ENCODE peak calls at places on chromosomes 12 and 14, in six cellular contexts. J is HCT116, I is mesothelial cell of epicardium, C is HFF-Myc, H is AG09309, W is cardiac fibroblast. E is an unnamed sample.

GRCh38 chr12:8054821-8055220 is 11.3 kb downstream of the C3AR1 start:
- DNase-seq in C (no peak), J (no peak), W (no peak), H (no peak), I (no peak), E (no peak)

GRCh38 chr14:73489481-73490175 is 1.1 kb upstream of the RIOX1 start:
- DNase-seq in I (no peak), J (no peak), H (no peak), W (no peak), C (no peak), E (no peak)

GRCh38 chr12:28622416-28622815 is 432.2 kb downstream of the CCDC91 start:
- DNase-seq in J (no peak), H (peak), C (peak), I (no peak), W (peak), E (no peak)

GRCh38 chr14:48560421-48560820 is 885.0 kb upstream of the MDGA2 start:
- DNase-seq in C (no peak), J (no peak), H (no peak), W (no peak), I (no peak), E (no peak)

GRCh38 chr14:67762051-67762450 is 54.3 kb downstream of the ZFYVE26 start:
- DNase-seq in H (no peak), C (no peak), I (no peak), J (no peak), W (no peak), E (no peak)

GRCh38 chr14:52473557-52473956 is 78.7 kb downstream of the TXNDC16 start:
- DNase-seq in I (no peak), H (peak), W (peak), C (no peak), J (peak), E (no peak)

GRCh38 chr14:100988411-100988900 is 84.9 kb upstream of the RTL1 start:
- DNase-seq in W (no peak), J (peak), C (no peak), H (no peak), I (no peak), E (no peak)

GRCh38 chr12:113735146-113735545 is 231.0 kb downstream of the RBM19 start:
- DNase-seq in I (no peak), J (no peak), H (no peak), W (no peak), C (no peak), E (peak)

GRCh38 chr14:79515158-79515557 is 696.1 kb downstream of the DIO2 start:
- DNase-seq in I (no peak), C (no peak), W (no peak), J (no peak), H (no peak), E (no peak)

GRCh38 chr12:8709124-8709830 is 11.5 kb downstream of the RIMKLB start:
- DNase-seq in H (no peak), C (no peak), W (no peak), I (no peak), J (no peak), E (no peak)

GRCh38 chr14:92613008-92613658 is 99.6 kb downstream of the RIN3 start:
- DNase-seq in H (no peak), W (peak), J (no peak), C (no peak), I (no peak), E (peak)

DNA sequence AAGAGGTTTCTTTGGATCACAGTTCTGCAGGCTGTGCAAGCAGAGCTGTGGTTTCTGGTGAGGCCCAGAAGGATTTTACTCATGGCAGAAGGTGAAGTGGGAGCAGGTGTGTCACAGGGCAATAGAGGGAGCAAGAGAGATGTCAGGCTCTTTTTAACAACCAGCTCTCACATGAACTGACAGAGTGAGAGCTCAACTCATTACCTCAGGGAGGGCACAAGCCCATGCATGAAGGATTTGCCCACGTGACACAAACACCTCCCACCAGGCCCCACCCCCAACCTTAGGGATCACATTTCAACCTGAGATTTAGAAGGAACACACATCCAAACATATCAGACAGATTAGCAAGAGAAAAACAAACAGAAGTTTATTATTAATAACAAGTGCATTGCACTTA is 470.4 kb downstream of the GALC start:
- DNase-seq in J (no peak), I (no peak), C (no peak), W (no peak), H (no peak), E (peak)
- TF ChIP-seq CTCF in J (no peak), I (no peak), C (no peak), W (no peak), H (no peak), E (no peak)

DNA sequence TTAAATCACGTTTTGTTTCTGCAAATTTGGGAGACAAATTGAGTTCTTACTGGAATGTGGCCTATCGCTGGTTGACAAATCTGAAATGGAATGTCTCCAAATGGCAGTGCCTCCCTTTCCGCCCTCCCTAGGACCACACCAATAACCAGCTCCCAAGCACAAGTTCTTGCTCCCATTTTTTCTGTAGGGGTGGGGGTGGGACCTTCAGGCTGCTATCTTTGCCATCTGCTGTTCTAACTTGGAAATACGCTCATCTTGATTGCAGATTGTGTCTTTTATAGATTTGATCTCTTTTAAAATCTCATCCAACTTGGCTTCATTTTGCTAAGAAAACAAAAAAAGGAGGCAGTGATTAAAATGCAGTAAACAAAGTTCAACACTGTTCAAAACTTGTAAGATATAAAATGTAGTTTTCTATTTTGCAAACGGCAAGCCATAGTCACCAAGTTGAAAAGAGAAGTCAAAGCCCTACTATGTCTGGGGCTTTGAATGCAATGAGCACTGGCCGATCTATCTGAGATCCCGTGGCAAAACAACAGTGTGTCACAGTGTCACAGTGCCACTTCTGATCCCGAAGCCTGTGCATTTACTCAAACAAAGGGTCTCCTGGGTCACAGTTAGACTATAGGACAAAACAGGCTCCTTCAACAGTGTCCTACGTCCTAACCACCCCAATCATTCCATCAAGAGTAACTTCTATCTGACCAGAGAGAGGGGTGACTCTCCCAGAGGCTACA is 13.7 kb upstream of the SELPLG start:
- DNase-seq in W (no peak), I (no peak), H (no peak), C (no peak), J (no peak), E (no peak)
- TF ChIP-seq CTCF in W (no peak), I (no peak), H (no peak), C (no peak), J (peak), E (no peak)

GRCh38 chr12:31230004-31230403 is 95.9 kb downstream of the SINHCAF start:
- DNase-seq in H (no peak), I (no peak), C (no peak), J (no peak), W (no peak), E (no peak)

GRCh38 chr12:31228811-31229792 is 96.8 kb downstream of the SINHCAF start:
- DNase-seq in H (no peak), I (no peak), C (no peak), W (no peak), J (no peak), E (no peak)

GRCh38 chr12:31225656-31226535 is 100.1 kb downstream of the SINHCAF start:
- DNase-seq in H (no peak), J (no peak), C (no peak), I (no peak), W (no peak), E (no peak)

GRCh38 chr12:31226639-31227038 is 99.3 kb downstream of the SINHCAF start:
- DNase-seq in J (no peak), C (no peak), I (no peak), H (no peak), W (no peak), E (peak)

DNA sequence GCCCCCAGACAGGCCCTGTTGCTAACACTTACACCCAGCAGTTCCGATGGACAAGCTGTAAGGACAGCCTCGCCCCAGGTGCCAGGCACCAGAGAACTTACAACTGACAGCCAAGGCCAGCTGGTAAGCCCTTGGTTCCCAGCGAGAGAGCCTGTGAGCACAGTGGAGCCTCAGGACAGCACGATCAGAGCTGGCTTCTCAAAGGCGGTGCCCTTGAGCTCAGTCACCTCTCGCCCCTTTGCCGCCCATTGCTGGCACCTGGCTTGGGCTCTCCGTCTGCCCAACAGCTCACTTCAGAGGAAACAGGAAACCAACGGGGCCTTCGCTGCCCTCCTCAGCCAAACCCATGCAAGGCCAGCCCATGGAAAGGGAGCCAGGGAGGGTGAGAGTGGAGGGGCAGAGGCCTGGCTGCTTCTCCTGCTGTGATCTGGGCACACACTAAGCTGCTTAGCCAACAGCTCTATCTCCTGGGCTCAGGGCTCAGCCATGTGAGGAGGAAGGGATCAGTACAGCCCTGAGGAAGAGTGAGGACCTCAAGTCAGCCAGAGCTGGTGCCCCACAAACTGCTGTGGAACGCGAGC is 98.5 kb downstream of the SINHCAF start:
- DNase-seq in C (no peak), H (no peak), I (no peak), J (no peak), W (no peak), E (no peak)
- TF ChIP-seq CTCF in C (no peak), H (no peak), I (no peak), J (no peak), W (no peak), E (no peak)

GRCh38 chr14:76337619-76338545 is 38.1 kb upstream of the ESRRB start:
- DNase-seq in W (no peak), H (no peak), J (no peak), I (no peak), C (no peak), E (no peak)
- TF ChIP-seq CTCF in W (no peak), H (no peak), J (no peak), I (no peak), C (no peak), E (no peak)

GRCh38 chr12:55797068-55797467 is 20.5 kb downstream of the SARNP start:
- DNase-seq in I (no peak), W (peak), J (peak), H (no peak), C (no peak), E (peak)
- TF ChIP-seq CTCF in I (peak), W (peak), J (peak), H (peak), C (peak), E (peak)

DNA sequence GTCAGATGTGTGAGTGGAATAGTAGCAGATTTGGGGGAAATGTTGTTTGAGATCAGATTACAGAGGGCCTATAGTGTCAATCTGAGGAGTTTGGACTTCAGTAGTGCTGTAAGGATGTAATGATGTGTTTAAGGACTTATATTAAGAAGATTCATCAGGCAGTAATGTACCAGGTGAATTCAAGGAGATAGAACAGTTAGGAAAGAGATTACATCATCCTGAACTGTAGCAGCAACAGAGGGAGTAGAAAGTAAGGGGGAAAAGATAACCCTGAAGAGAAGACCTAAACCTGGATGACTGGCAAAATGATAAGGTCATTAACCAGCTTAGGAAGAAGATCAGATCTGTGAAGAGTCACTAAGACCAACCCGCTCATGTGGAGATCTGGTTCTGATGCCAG is 349.4 kb downstream of the PDZRN4 start:
- DNase-seq in W (no peak), C (no peak), J (no peak), I (no peak), H (no peak), E (no peak)
- TF ChIP-seq CTCF in W (no peak), C (no peak), J (no peak), I (no peak), H (no peak), E (no peak)

DNA sequence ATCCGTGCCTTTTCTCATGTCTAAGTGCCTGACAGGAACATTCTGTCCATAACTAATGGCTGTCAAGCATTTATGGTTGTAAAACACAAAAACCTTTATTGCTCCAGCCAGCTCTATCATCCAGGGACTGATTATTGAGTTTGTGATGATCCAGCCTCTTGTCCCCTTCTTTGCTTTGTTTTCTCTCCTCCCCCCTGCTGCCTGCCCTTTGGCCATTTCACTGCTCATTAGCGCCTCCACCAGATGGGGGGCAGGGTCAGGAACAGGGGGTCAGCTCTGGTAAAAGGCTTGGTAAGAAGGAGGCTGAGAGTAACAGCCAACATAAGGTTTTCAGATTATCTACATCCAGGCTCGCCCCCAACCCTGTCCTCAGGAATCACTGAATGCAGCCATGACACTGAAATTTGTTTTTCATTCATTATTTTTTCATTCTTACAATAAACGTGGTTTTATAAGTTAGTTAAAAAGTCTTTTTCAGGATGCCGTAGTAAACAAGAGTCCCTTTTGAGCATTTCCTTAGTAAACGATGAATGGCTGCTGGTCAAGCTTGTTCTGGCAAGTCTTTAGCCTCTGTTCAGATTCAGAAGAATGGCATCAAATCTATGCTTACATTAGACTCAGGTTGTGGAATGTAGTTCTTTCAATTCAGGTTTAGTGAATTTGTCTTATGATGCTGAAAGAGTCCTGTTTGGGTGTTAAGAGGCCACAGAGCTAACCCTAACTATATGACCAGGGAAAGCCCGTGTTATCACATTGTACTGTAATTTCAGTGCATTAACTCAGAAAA is 21.7 kb downstream of the HMGA2 start:
- DNase-seq in C (no peak), W (no peak), J (no peak), H (no peak), I (no peak), E (peak)
- TF ChIP-seq CTCF in C (no peak), W (no peak), J (no peak), H (no peak), I (no peak), E (no peak)